ENCODE peak calls at places on chromosomes 12 and 14, in four cellular contexts. One of them, this sample, is unnamed.

GRCh38 chr12:65499167-65499566 is 220.7 kb downstream of the MSRB3 start:
- DNase-seq in lower leg skin: no peak
- DNase-seq in astrocyte of the cerebellum: no peak
- DNase-seq in thoracic aorta: no peak
- DNase-seq in this sample: no peak

GRCh38 chr12:87384226-87384625 is 645.0 kb downstream of the C12orf50 start:
- DNase-seq in lower leg skin: no peak
- DNase-seq in astrocyte of the cerebellum: no peak
- DNase-seq in thoracic aorta: no peak
- DNase-seq in this sample: no peak

GRCh38 chr14:28121512-28122297 is 644.9 kb upstream of the FOXG1 start:
- DNase-seq in lower leg skin: no peak
- DNase-seq in astrocyte of the cerebellum: no peak
- DNase-seq in thoracic aorta: no peak
- DNase-seq in this sample: no peak

GRCh38 chr12:122201381-122201780 is 2.1 kb upstream of the B3GNT4 start:
- DNase-seq in lower leg skin: no peak
- DNase-seq in astrocyte of the cerebellum: no peak
- DNase-seq in thoracic aorta: no peak
- DNase-seq in this sample: no peak

GRCh38 chr14:93135399-93135798 is 19.7 kb upstream of the ITPK1 start:
- DNase-seq in lower leg skin: no peak
- DNase-seq in astrocyte of the cerebellum: no peak
- DNase-seq in thoracic aorta: no peak
- DNase-seq in this sample: no peak

GRCh38 chr14:69451941-69452340 is 32.6 kb upstream of the PLEKHD1 start:
- DNase-seq in lower leg skin: no peak
- DNase-seq in astrocyte of the cerebellum: no peak
- DNase-seq in thoracic aorta: no peak
- DNase-seq in this sample: no peak

GRCh38 chr14:69287096-69287991 is 27.4 kb downstream of the GALNT16 start:
- DNase-seq in lower leg skin: no peak
- DNase-seq in astrocyte of the cerebellum: peak; percentile 70
- DNase-seq in thoracic aorta: no peak
- DNase-seq in this sample: no peak

GRCh38 chr14:89504084-89504483 is 87.1 kb upstream of the FOXN3 start:
- DNase-seq in lower leg skin: no peak
- DNase-seq in astrocyte of the cerebellum: no peak
- DNase-seq in thoracic aorta: no peak
- DNase-seq in this sample: no peak

GRCh38 chr14:101442451-101442850 is 118.8 kb upstream of the DIO3 start:
- DNase-seq in lower leg skin: no peak
- DNase-seq in astrocyte of the cerebellum: no peak
- DNase-seq in thoracic aorta: no peak
- DNase-seq in this sample: no peak

GRCh38 chr12:26112703-26113147 is 12.1 kb downstream of the BHLHE41 start:
- DNase-seq in lower leg skin: no peak
- DNase-seq in astrocyte of the cerebellum: no peak
- DNase-seq in thoracic aorta: no peak
- DNase-seq in this sample: no peak

GRCh38 chr12:5246196-5246595 is 185.7 kb upstream of the NTF3 start:
- DNase-seq in lower leg skin: no peak
- DNase-seq in astrocyte of the cerebellum: no peak
- DNase-seq in thoracic aorta: no peak
- DNase-seq in this sample: no peak

GRCh38 chr12:8145754-8146415 is 10.9 kb upstream of the ZNF705A start:
- DNase-seq in lower leg skin: peak; percentile 43
- DNase-seq in astrocyte of the cerebellum: peak; percentile 98
- DNase-seq in thoracic aorta: peak; percentile 22
- DNase-seq in this sample: no peak

GRCh38 chr14:22974530-22975313 is 7.6 kb downstream of the AJUBA start:
- DNase-seq in lower leg skin: peak; percentile 20
- DNase-seq in astrocyte of the cerebellum: no peak
- DNase-seq in thoracic aorta: no peak
- DNase-seq in this sample: no peak

GRCh38 chr14:31660191-31660590 is 99.0 kb downstream of the NUBPL start:
- DNase-seq in lower leg skin: no peak
- DNase-seq in astrocyte of the cerebellum: no peak
- DNase-seq in thoracic aorta: no peak
- DNase-seq in this sample: no peak

GRCh38 chr12:41407240-41407799 is 219.2 kb downstream of the PDZRN4 start:
- DNase-seq in lower leg skin: no peak
- DNase-seq in astrocyte of the cerebellum: no peak
- DNase-seq in thoracic aorta: no peak
- DNase-seq in this sample: no peak

GRCh38 chr14:59239030-59239429 is 50.6 kb downstream of the DAAM1 start:
- DNase-seq in lower leg skin: no peak
- DNase-seq in astrocyte of the cerebellum: no peak
- DNase-seq in thoracic aorta: no peak
- DNase-seq in this sample: no peak

GRCh38 chr12:96776908-96777307 is 130.1 kb upstream of the NEDD1 start:
- DNase-seq in lower leg skin: no peak
- DNase-seq in astrocyte of the cerebellum: no peak
- DNase-seq in thoracic aorta: no peak
- DNase-seq in this sample: no peak

GRCh38 chr14:102063092-102063807 is 23.6 kb downstream of the HSP90AA1 start:
- DNase-seq in lower leg skin: peak; percentile 89
- DNase-seq in astrocyte of the cerebellum: peak; percentile 82
- DNase-seq in thoracic aorta: peak; percentile 43
- DNase-seq in this sample: peak; percentile 66

GRCh38 chr14:102507026-102507860 is 2.3 kb downstream of the ANKRD9 start:
- DNase-seq in lower leg skin: no peak
- DNase-seq in astrocyte of the cerebellum: no peak
- DNase-seq in thoracic aorta: no peak
- DNase-seq in this sample: no peak

GRCh38 chr14:50577983-50578382 is 18.0 kb downstream of the ATL1 start:
- DNase-seq in lower leg skin: no peak
- DNase-seq in astrocyte of the cerebellum: no peak
- DNase-seq in thoracic aorta: no peak
- DNase-seq in this sample: no peak

GRCh38 chr14:72745991-72746980 is 147.6 kb downstream of the DPF3 start:
- DNase-seq in lower leg skin: no peak
- DNase-seq in astrocyte of the cerebellum: peak; percentile 32
- DNase-seq in thoracic aorta: no peak
- DNase-seq in this sample: no peak

GRCh38 chr14:97178781-97179180 is 381.6 kb downstream of the VRK1 start:
- DNase-seq in lower leg skin: no peak
- DNase-seq in astrocyte of the cerebellum: no peak
- DNase-seq in thoracic aorta: no peak
- DNase-seq in this sample: no peak

GRCh38 chr12:15346488-15346887 is 24.2 kb downstream of the PTPRO start:
- DNase-seq in lower leg skin: no peak
- DNase-seq in astrocyte of the cerebellum: no peak
- DNase-seq in thoracic aorta: no peak
- DNase-seq in this sample: no peak

GRCh38 chr12:130127527-130127908 is 34.7 kb upstream of the FZD10 start:
- DNase-seq in lower leg skin: peak; percentile 51
- DNase-seq in astrocyte of the cerebellum: no peak
- DNase-seq in thoracic aorta: no peak
- DNase-seq in this sample: no peak

GRCh38 chr14:22478670-22479069 is 110.4 kb downstream of the DAD1 start:
- DNase-seq in lower leg skin: no peak
- DNase-seq in astrocyte of the cerebellum: no peak
- DNase-seq in thoracic aorta: no peak
- DNase-seq in this sample: no peak

GRCh38 chr12:102010265-102010994 is 51.4 kb downstream of the WASHC3 start:
- DNase-seq in lower leg skin: no peak
- DNase-seq in astrocyte of the cerebellum: no peak
- DNase-seq in thoracic aorta: no peak
- DNase-seq in this sample: no peak

DNA sequence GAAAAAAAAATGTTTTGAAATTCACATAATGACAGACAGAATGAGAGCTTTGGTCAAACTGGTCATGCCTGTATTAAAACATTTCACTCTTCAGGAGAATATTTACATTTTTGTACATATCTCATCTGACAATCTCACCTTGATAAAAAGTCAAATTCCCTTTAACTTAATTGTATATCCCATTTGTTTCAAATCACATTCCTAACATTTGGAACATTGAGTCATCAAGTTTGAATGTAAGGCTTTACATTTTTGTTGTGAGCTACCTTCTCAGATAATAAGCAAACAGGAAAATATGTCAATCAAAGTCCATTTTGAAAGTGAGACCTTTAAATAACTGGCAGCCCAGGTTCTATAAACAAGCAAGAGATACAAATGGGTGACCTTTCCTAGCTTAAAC is 259.8 kb downstream of the BTG1 start:
- DNase-seq in lower leg skin: no peak
- DNase-seq in astrocyte of the cerebellum: no peak
- DNase-seq in thoracic aorta: no peak
- DNase-seq in this sample: no peak
- TF ChIP-seq CTCF in lower leg skin: no peak
- TF ChIP-seq CTCF in astrocyte of the cerebellum: no peak
- TF ChIP-seq CTCF in thoracic aorta: no peak
- TF ChIP-seq CTCF in this sample: no peak

DNA sequence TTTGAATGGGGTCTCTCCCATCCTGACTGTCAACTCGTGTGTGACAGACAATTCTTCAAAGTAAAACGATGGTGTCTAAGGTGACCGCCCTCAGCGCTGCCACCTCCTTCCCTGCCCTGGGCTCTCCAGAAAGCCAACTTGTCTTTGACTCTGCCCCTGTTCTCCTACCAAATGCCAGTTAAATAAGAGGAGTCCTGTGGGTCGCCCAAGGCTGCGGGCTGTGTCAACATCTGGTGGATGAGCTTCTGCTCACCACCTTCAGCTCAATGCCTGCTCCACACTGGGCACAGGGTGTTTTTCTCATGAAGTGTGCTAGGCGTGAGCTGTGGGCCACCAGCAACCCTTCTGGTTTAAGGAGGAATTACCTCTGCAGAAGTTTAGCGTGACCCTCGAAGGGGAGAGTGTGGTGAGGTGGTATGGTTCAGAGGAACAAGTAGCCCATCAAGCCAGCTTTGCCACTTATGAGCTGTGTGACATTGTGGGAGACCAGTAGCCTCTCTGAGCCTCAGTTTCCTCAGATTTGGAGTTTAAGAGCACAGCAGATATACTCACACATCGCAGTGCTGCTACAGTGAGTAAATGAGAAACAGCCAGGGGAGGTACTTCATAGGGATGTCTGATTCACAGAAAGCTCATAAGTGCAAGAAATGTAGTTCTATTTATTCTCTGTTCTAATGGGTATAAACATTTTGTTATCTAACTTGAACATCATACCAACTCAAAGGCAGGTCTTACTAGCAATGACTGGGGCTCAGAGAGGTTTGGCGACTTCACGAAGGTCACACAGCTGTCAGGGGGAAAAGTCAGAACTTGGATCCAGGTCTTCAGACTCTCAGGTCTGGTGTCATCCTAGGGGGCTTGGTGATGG is 12.1 kb downstream of the SERPINA1 start:
- DNase-seq in lower leg skin: no peak
- DNase-seq in astrocyte of the cerebellum: no peak
- DNase-seq in thoracic aorta: no peak
- DNase-seq in this sample: no peak
- TF ChIP-seq CTCF in lower leg skin: no peak
- TF ChIP-seq CTCF in astrocyte of the cerebellum: no peak
- TF ChIP-seq CTCF in thoracic aorta: no peak
- TF ChIP-seq CTCF in this sample: no peak

DNA sequence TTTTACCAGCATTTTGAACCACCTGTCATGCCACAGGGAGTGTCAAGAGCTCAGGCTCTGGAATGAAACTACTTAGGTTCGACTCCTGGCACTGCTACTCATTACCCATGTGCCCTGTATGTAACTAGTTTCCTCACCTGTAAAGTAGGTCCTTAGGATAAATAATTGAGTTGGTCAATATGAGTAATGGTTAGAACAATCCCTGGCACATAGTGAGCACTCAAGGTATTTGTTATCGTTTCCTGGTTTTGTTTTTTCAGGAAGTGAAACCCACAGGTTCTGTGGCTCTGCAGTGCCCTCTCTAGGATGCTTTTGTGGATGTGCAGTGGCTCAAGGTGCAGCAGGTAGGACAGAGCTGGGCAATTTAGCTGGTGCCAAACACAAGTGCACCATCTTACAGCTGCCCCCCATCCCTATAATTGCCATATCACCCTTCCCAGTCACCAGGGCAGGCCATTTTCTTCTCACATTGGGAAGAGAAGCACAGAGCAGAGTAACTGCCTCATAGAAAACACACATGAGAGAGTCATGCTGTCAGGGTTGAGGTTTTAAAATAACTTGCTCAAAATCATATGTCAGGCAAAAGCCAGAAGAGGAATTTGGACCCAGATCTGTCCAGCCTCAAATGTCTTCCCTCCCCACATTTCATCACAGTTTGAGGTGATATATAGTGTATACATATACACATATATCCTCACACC is 297.5 kb downstream of the RPAP3 start:
- DNase-seq in lower leg skin: no peak
- DNase-seq in astrocyte of the cerebellum: no peak
- DNase-seq in thoracic aorta: no peak
- DNase-seq in this sample: no peak
- TF ChIP-seq CTCF in lower leg skin: no peak
- TF ChIP-seq CTCF in astrocyte of the cerebellum: no peak
- TF ChIP-seq CTCF in thoracic aorta: no peak
- TF ChIP-seq CTCF in this sample: no peak

GRCh38 chr14:35296505-35296904 is 4.3 kb downstream of the PSMA6 start:
- DNase-seq in lower leg skin: no peak
- DNase-seq in astrocyte of the cerebellum: no peak
- DNase-seq in thoracic aorta: no peak
- DNase-seq in this sample: no peak

GRCh38 chr14:35289623-35290022 is 2.6 kb upstream of the PSMA6 start:
- DNase-seq in lower leg skin: no peak
- DNase-seq in astrocyte of the cerebellum: no peak
- DNase-seq in thoracic aorta: no peak
- DNase-seq in this sample: no peak

GRCh38 chr14:35295845-35296161 is 3.6 kb downstream of the PSMA6 start:
- DNase-seq in lower leg skin: no peak
- DNase-seq in astrocyte of the cerebellum: no peak
- DNase-seq in thoracic aorta: no peak
- DNase-seq in this sample: no peak

GRCh38 chr14:35292051-35292769 is at the start of gene PSMA6:
- DNase-seq in lower leg skin: peak; percentile 99
- DNase-seq in astrocyte of the cerebellum: peak; percentile 96
- DNase-seq in thoracic aorta: peak; percentile 96
- DNase-seq in this sample: peak; percentile 95

GRCh38 chr14:35292770-35293561 is 784 bp downstream of the PSMA6 start:
- DNase-seq in lower leg skin: no peak
- DNase-seq in astrocyte of the cerebellum: no peak
- DNase-seq in thoracic aorta: no peak
- DNase-seq in this sample: no peak
- TF ChIP-seq CTCF in lower leg skin: no peak
- TF ChIP-seq CTCF in astrocyte of the cerebellum: no peak
- TF ChIP-seq CTCF in thoracic aorta: no peak
- TF ChIP-seq CTCF in this sample: no peak

GRCh38 chr14:45057349-45057748 is 26.6 kb upstream of the PRPF39 start:
- DNase-seq in lower leg skin: no peak
- DNase-seq in astrocyte of the cerebellum: no peak
- DNase-seq in thoracic aorta: no peak
- DNase-seq in this sample: no peak
- TF ChIP-seq CTCF in lower leg skin: no peak
- TF ChIP-seq CTCF in astrocyte of the cerebellum: no peak
- TF ChIP-seq CTCF in thoracic aorta: no peak
- TF ChIP-seq CTCF in this sample: no peak

GRCh38 chr12:132335179-132335756 is 5.9 kb upstream of the GALNT9 start:
- DNase-seq in lower leg skin: no peak
- DNase-seq in astrocyte of the cerebellum: no peak
- DNase-seq in thoracic aorta: no peak
- DNase-seq in this sample: no peak
- TF ChIP-seq CTCF in lower leg skin: no peak
- TF ChIP-seq CTCF in astrocyte of the cerebellum: no peak
- TF ChIP-seq CTCF in thoracic aorta: no peak
- TF ChIP-seq CTCF in this sample: no peak